ENCODE peak calls at places on chromosomes 12 and 14, in four cellular contexts. One of them, this sample, is unnamed.
A peak's percentile ranks its signal among the peaks of the same experiment; 100 is the strongest.

GRCh38 chr12:53676715-53677611 is 1.1 kb upstream of the ATP5MC2 start:
- DNase-seq in stimulated activated CD8-positive, alpha-beta memory T cell treated with anti-CD3 and anti-CD28 coated beads, Interleukin-4, amount 100 ng/mL, for 4 hours: no peak
- DNase-seq in AML-193: peak; percentile 51
- DNase-seq in activated CD4-positive, alpha-beta T cell treated with anti-CD3 and anti-CD28 coated beads for 48 hours: peak; percentile 26
- DNase-seq in this sample: no peak

GRCh38 chr14:77314539-77314938 is 6.1 kb downstream of the POMT2 start:
- DNase-seq in AML-193: no peak
- DNase-seq in activated CD4-positive, alpha-beta T cell treated with anti-CD3 and anti-CD28 coated beads for 48 hours: no peak
- DNase-seq in stimulated activated CD8-positive, alpha-beta memory T cell treated with anti-CD3 and anti-CD28 coated beads, Interleukin-4, amount 100 ng/mL, for 4 hours: no peak
- DNase-seq in this sample: no peak

GRCh38 chr12:56709759-56710376 is 15.2 kb downstream of the NACA start:
- DNase-seq in stimulated activated CD8-positive, alpha-beta memory T cell treated with anti-CD3 and anti-CD28 coated beads, Interleukin-4, amount 100 ng/mL, for 4 hours: no peak
- DNase-seq in activated CD4-positive, alpha-beta T cell treated with anti-CD3 and anti-CD28 coated beads for 48 hours: no peak
- DNase-seq in AML-193: no peak
- DNase-seq in this sample: no peak

GRCh38 chr14:84403585-84403984 is 1126.4 kb upstream of the FLRT2 start:
- DNase-seq in activated CD4-positive, alpha-beta T cell treated with anti-CD3 and anti-CD28 coated beads for 48 hours: no peak
- DNase-seq in AML-193: no peak
- DNase-seq in stimulated activated CD8-positive, alpha-beta memory T cell treated with anti-CD3 and anti-CD28 coated beads, Interleukin-4, amount 100 ng/mL, for 4 hours: no peak
- DNase-seq in this sample: no peak

GRCh38 chr12:75658826-75659823 is 147.7 kb upstream of the KRR1 start:
- DNase-seq in activated CD4-positive, alpha-beta T cell treated with anti-CD3 and anti-CD28 coated beads for 48 hours: peak; percentile 27
- DNase-seq in stimulated activated CD8-positive, alpha-beta memory T cell treated with anti-CD3 and anti-CD28 coated beads, Interleukin-4, amount 100 ng/mL, for 4 hours: no peak
- DNase-seq in AML-193: no peak
- DNase-seq in this sample: no peak

GRCh38 chr14:70905316-70905715 is 1.9 kb upstream of the PCNX1 start:
- DNase-seq in AML-193: no peak
- DNase-seq in stimulated activated CD8-positive, alpha-beta memory T cell treated with anti-CD3 and anti-CD28 coated beads, Interleukin-4, amount 100 ng/mL, for 4 hours: no peak
- DNase-seq in activated CD4-positive, alpha-beta T cell treated with anti-CD3 and anti-CD28 coated beads for 48 hours: no peak
- DNase-seq in this sample: no peak

GRCh38 chr12:97912943-97913342 is 450.3 kb downstream of the RMST start:
- DNase-seq in AML-193: no peak
- DNase-seq in activated CD4-positive, alpha-beta T cell treated with anti-CD3 and anti-CD28 coated beads for 48 hours: no peak
- DNase-seq in stimulated activated CD8-positive, alpha-beta memory T cell treated with anti-CD3 and anti-CD28 coated beads, Interleukin-4, amount 100 ng/mL, for 4 hours: no peak
- DNase-seq in this sample: no peak

GRCh38 chr14:102910442-102910841 is 12.0 kb upstream of the AMN start:
- DNase-seq in AML-193: no peak
- DNase-seq in stimulated activated CD8-positive, alpha-beta memory T cell treated with anti-CD3 and anti-CD28 coated beads, Interleukin-4, amount 100 ng/mL, for 4 hours: no peak
- DNase-seq in activated CD4-positive, alpha-beta T cell treated with anti-CD3 and anti-CD28 coated beads for 48 hours: no peak
- DNase-seq in this sample: no peak

GRCh38 chr12:4997939-4998338 is 45.7 kb upstream of the KCNA5 start:
- DNase-seq in activated CD4-positive, alpha-beta T cell treated with anti-CD3 and anti-CD28 coated beads for 48 hours: no peak
- DNase-seq in AML-193: no peak
- DNase-seq in stimulated activated CD8-positive, alpha-beta memory T cell treated with anti-CD3 and anti-CD28 coated beads, Interleukin-4, amount 100 ng/mL, for 4 hours: no peak
- DNase-seq in this sample: no peak

GRCh38 chr14:77485901-77486678 is 12.5 kb downstream of the ISM2 start:
- DNase-seq in stimulated activated CD8-positive, alpha-beta memory T cell treated with anti-CD3 and anti-CD28 coated beads, Interleukin-4, amount 100 ng/mL, for 4 hours: no peak
- DNase-seq in AML-193: no peak
- DNase-seq in activated CD4-positive, alpha-beta T cell treated with anti-CD3 and anti-CD28 coated beads for 48 hours: no peak
- DNase-seq in this sample: no peak

GRCh38 chr12:103672401-103673119 is 85.5 kb downstream of the STAB2 start:
- DNase-seq in stimulated activated CD8-positive, alpha-beta memory T cell treated with anti-CD3 and anti-CD28 coated beads, Interleukin-4, amount 100 ng/mL, for 4 hours: no peak
- DNase-seq in activated CD4-positive, alpha-beta T cell treated with anti-CD3 and anti-CD28 coated beads for 48 hours: no peak
- DNase-seq in AML-193: no peak
- DNase-seq in this sample: no peak

GRCh38 chr12:9911708-9912107 is 20.5 kb downstream of the CLEC2A start:
- DNase-seq in stimulated activated CD8-positive, alpha-beta memory T cell treated with anti-CD3 and anti-CD28 coated beads, Interleukin-4, amount 100 ng/mL, for 4 hours: no peak
- DNase-seq in activated CD4-positive, alpha-beta T cell treated with anti-CD3 and anti-CD28 coated beads for 48 hours: no peak
- DNase-seq in AML-193: no peak
- DNase-seq in this sample: no peak